ENCODE peak calls at places on chromosomes 6 and 20, in four cellular contexts. G, W, C and N are unnamed samples.

GRCh38 chr6:37794825-37795224 is 24.7 kb upstream of the ZFAND3 start:
- DNase-seq in G (no peak), W (no peak), C (no peak), N (no peak)

GRCh38 chr6:133707456-133707855 is 181.5 kb upstream of the TCF21 start:
- DNase-seq in G (no peak), W (no peak), C (peak; percentile 5), N (no peak)

GRCh38 chr6:7532821-7533220 is 8.7 kb upstream of the DSP start:
- DNase-seq in G (no peak), W (no peak), C (no peak), N (no peak)

GRCh38 chr20:50987493-50988210 is 29.0 kb downstream of the MOCS3 start:
- DNase-seq in G (peak; percentile 89), W (no peak), C (peak; percentile 16), N (peak; percentile 89)

GRCh38 chr6:26412225-26412624 is 10.2 kb downstream of the BTN3A1 start:
- DNase-seq in G (no peak), W (no peak), C (no peak), N (no peak)

GRCh38 chr6:38676974-38677544 is 25.9 kb downstream of the GLO1 start:
- DNase-seq in G (no peak), W (no peak), C (no peak), N (no peak)

GRCh38 chr6:111775145-111775936 is 97.9 kb downstream of the FYN start:
- DNase-seq in G (no peak), W (no peak), C (no peak), N (no peak)

GRCh38 chr20:40797425-40797824 is 108.4 kb upstream of the MAFB start:
- DNase-seq in G (peak; percentile 41), W (no peak), C (no peak), N (no peak)

GRCh38 chr20:38338849-38339520 is 7.3 kb upstream of the LBP start:
- DNase-seq in G (no peak), W (peak; percentile 29), C (no peak), N (no peak)

GRCh38 chr6:106381871-106382270 is 21.4 kb downstream of the CRYBG1 start:
- DNase-seq in G (no peak), W (no peak), C (no peak), N (no peak)

GRCh38 chr20:2742934-2743559 is 50.5 kb downstream of the EBF4 start:
- DNase-seq in G (peak; percentile 73), W (peak; percentile 62), C (no peak), N (peak; percentile 57)

GRCh38 chr6:163083141-163083540 is 331.4 kb upstream of the QKI start:
- DNase-seq in G (no peak), W (no peak), C (no peak), N (peak; percentile 54)

GRCh38 chr20:46893877-46894578 is 615 bp upstream of the EYA2 start:
- DNase-seq in G (no peak), W (no peak), C (no peak), N (no peak)
- H3K4me3 ChIP-seq in G (no peak overlapping the region), W (peak overlapping the region; percentile 61), C (no peak overlapping the region), N (no peak overlapping the region)

GRCh38 chr20:58722379-58722778 is 29.8 kb downstream of the NPEPL1 start:
- DNase-seq in G (no peak), W (no peak), C (no peak), N (no peak)

GRCh38 chr20:58720890-58721289 is 28.3 kb downstream of the NPEPL1 start:
- DNase-seq in G (no peak), W (no peak), C (no peak), N (no peak)

GRCh38 chr20:58723628-58723984 is 31.0 kb downstream of the NPEPL1 start:
- DNase-seq in G (no peak), W (no peak), C (no peak), N (no peak)

GRCh38 chr20:58722877-58723627 is 30.5 kb downstream of the NPEPL1 start:
- DNase-seq in G (no peak), W (no peak), C (no peak), N (no peak)

GRCh38 chr20:58721951-58722371 is 29.4 kb downstream of the NPEPL1 start:
- DNase-seq in G (no peak), W (no peak), C (no peak), N (no peak)
- TF ChIP-seq SUZ12 in G (no peak), W (no peak), C (no peak), N (no peak)

GRCh38 chr20:62797671-62798532 is 1.6 kb downstream of the MRGBP start:
- DNase-seq in G (no peak), W (no peak), C (no peak), N (no peak)
- H3K4me3 ChIP-seq in G (peak overlapping the region; percentile 79), W (no peak overlapping the region), C (peak overlapping the region; percentile 70), N (no peak overlapping the region)

DNA sequence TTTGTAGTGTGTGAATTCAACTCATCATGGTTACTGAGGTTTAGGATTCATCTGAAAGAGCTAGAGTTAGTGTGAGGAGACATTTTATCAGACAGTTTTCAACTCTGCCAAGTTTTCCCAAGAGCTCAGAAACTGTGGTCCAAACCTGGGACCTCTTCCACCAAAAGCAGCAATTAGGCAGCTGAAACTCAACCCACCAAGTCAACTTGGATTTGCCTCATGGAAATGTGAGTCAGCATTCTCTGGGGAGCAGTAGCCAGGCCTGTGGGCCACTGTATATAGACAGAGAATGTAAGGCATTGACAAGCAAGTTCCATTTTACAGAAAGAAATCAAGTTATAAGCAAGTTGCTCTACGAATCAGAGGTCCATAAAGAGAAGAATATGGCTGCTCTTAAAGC is 178.8 kb upstream of the HDDC2 start:
- DNase-seq in G (no peak), W (no peak), C (no peak), N (no peak)
- TF ChIP-seq SUZ12 in G (no peak), W (no peak), C (no peak), N (no peak)